ENCODE peak calls at places on chromosomes 2 and 18, in five cellular contexts. I is fibroblast of villous mesenchyme, U is right atrium auricular region, N is lower lobe of right lung, R is ovary. F is an unnamed sample.

GRCh38 chr2:210199186-210199765 is 26.0 kb downstream of the ACADL start:
- DNase-seq in I (peak), U (no peak), N (no peak), R (no peak), F (no peak)

GRCh38 chr2:100178085-100178788 is 35.8 kb upstream of the AFF3 start:
- DNase-seq in I (peak), U (no peak), N (no peak), R (no peak), F (peak)

GRCh38 chr2:168907940-168908662 is 7.0 kb downstream of the G6PC2 start:
- DNase-seq in I (no peak), U (no peak), N (no peak), R (no peak), F (no peak)

GRCh38 chr2:134372611-134373131 is 118.8 kb downstream of the MGAT5 start:
- DNase-seq in I (peak), U (no peak), N (no peak), R (peak), F (no peak)

GRCh38 chr18:14945984-14946383 is 198.0 kb downstream of the ANKRD30B start:
- DNase-seq in I (no peak), U (no peak), N (no peak), R (no peak), F (no peak)

GRCh38 chr2:239937866-239938640 is 87.1 kb downstream of the NDUFA10 start:
- DNase-seq in I (no peak), U (no peak), N (peak), R (no peak), F (no peak)

GRCh38 chr2:121099329-121100318 is 185.4 kb downstream of the TFCP2L1 start:
- DNase-seq in I (no peak), U (no peak), N (peak), R (no peak), F (no peak)

GRCh38 chr2:241914542-241914941 is 45.0 kb downstream of the RTP5 start:
- DNase-seq in I (no peak), U (no peak), N (no peak), R (no peak), F (no peak)

GRCh38 chr2:65464604-65465003 is 32.2 kb upstream of the SPRED2 start:
- DNase-seq in I (peak), U (no peak), N (no peak), R (no peak), F (no peak)

GRCh38 chr18:23387265-23387664 is 65.8 kb upstream of the RIOK3 start:
- DNase-seq in I (no peak), U (no peak), N (no peak), R (no peak), F (no peak)

GRCh38 chr2:113858764-113859163 is 31.1 kb upstream of the ACTR3 start:
- DNase-seq in I (peak), U (no peak), N (no peak), R (no peak), F (no peak)

GRCh38 chr18:69874058-69874457 is 73.6 kb downstream of the CD226 start:
- DNase-seq in I (peak), U (no peak), N (no peak), R (no peak), F (no peak)

GRCh38 chr18:54434453-54434852 is 76.7 kb downstream of the C18orf54 start:
- DNase-seq in I (peak), U (no peak), N (no peak), R (no peak), F (no peak)
- H3K4me3 ChIP-seq in I (no peak), U (no peak), N (no peak), R (no peak), F (no peak)

GRCh38 chr2:200578778-200579177 is 7.0 kb upstream of the AOX1 start:
- DNase-seq in I (peak), U (no peak), N (no peak), R (no peak), F (peak)

GRCh38 chr2:200575957-200576356 is 9.9 kb upstream of the AOX1 start:
- DNase-seq in I (peak), U (no peak), N (no peak), R (no peak), F (no peak)

DNA sequence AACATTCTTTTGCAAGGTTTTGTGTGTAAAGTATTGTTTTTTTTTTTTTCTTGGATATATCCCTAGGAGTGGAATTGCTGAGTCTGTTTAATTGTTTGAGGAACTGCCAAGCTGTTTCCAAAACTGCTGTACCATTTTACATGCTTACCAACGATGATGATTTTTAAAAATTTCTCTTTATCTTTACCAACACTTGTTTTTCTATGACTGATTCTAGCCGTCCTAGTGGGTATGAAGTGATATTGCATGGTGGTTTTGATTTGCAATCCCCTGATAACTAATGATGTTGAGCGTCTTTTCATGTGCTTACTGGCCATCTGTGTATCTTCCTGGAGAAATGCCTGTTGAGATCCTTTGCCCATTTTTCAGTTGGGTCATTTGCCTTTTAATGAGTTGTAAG is 8.8 kb upstream of the AOX1 start:
- DNase-seq in I (no peak), U (no peak), N (no peak), R (no peak), F (no peak)
- TF ChIP-seq CTCF in I (no peak), U (no peak), N (no peak), R (no peak), F (no peak)

DNA sequence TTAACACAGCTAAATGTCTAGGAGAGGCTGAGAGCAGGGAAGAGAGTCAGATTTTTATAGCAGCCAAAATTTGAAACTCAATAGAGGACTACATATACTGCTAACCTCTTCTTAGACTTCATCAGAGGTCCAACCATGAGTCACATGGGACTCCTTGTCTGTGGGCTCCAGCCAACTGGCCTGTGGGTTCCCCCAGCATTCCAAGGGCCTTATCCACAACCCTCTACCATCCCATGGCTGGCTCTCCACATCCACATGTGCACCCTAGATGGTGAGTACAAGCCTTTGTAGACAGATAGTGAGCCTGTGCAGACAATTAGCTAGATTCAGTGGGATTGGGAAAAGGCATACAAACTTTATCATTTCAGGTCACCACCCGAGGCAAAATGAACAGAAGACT is 901.9 kb upstream of the ZEB2 start:
- DNase-seq in I (no peak), U (no peak), N (no peak), R (no peak), F (no peak)
- H3K4me3 ChIP-seq in I (no peak), U (no peak), N (no peak), R (no peak), F (no peak)

GRCh38 chr2:226791487-226792081 is 8.0 kb downstream of the IRS1 start:
- DNase-seq in I (peak), U (peak), N (peak), R (peak), F (no peak)
- TF ChIP-seq CTCF in I (peak), U (peak), N (peak), R (peak), F (peak)

DNA sequence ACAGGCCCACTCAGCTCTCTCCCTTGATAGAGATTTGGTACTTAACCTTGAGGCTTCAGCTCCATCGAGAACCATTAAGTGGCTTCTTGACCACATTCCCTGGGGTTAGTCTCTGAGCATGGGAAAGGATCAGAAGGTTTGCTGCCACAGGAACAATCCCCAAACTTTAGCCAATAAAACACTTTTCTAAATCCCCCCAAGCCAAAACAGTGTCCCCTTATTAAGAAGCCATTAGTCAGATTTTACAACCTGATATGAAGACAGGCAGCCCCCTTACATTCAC is 37.7 kb upstream of the SLC8A1 start:
- DNase-seq in I (no peak), U (no peak), N (no peak), R (no peak), F (no peak)
- H3K4me3 ChIP-seq in I (peak), U (peak), N (peak), R (peak), F (no peak)

GRCh38 chr18:31206787-31207381 is 44.2 kb upstream of the DSC1 start:
- DNase-seq in I (no peak), U (peak), N (peak), R (no peak), F (no peak)
- TF ChIP-seq CTCF in I (no peak), U (no peak), N (peak), R (no peak), F (no peak)